ENCODE peak calls at places on chromosomes 3 and 15, in nine cellular contexts. One of them, this sample, is unnamed.

GRCh38 chr3:52402706-52403270 is 42.1 kb downstream of the SEMA3G start:
- DNase-seq in fibroblast of lung: no peak
- DNase-seq in CD8-positive, alpha-beta T cell: no peak
- DNase-seq in cardiac fibroblast: no peak
- DNase-seq in esophagus muscularis mucosa: no peak
- DNase-seq in left lung: no peak
- DNase-seq in HepG2: no peak
- DNase-seq in AG10803: no peak
- DNase-seq in GM23248: no peak
- DNase-seq in this sample: peak

GRCh38 chr3:143536817-143537535 is 311.3 kb downstream of the SLC9A9 start:
- DNase-seq in GM23248: peak
- DNase-seq in AG10803: peak
- DNase-seq in cardiac fibroblast: peak
- DNase-seq in HepG2: no peak
- DNase-seq in esophagus muscularis mucosa: no peak
- DNase-seq in CD8-positive, alpha-beta T cell: no peak
- DNase-seq in fibroblast of lung: peak
- DNase-seq in left lung: no peak
- DNase-seq in this sample: peak

GRCh38 chr15:31499953-31500808 is 173.5 kb downstream of the KLF13 start:
- DNase-seq in cardiac fibroblast: no peak
- DNase-seq in left lung: no peak
- DNase-seq in AG10803: no peak
- DNase-seq in CD8-positive, alpha-beta T cell: no peak
- DNase-seq in fibroblast of lung: no peak
- DNase-seq in HepG2: no peak
- DNase-seq in esophagus muscularis mucosa: peak
- DNase-seq in GM23248: no peak
- DNase-seq in this sample: no peak

GRCh38 chr3:50656417-50657195 is 18.1 kb upstream of the DOCK3 start:
- DNase-seq in esophagus muscularis mucosa: no peak
- DNase-seq in AG10803: no peak
- DNase-seq in GM23248: no peak
- DNase-seq in HepG2: no peak
- DNase-seq in fibroblast of lung: no peak
- DNase-seq in left lung: no peak
- DNase-seq in cardiac fibroblast: no peak
- DNase-seq in CD8-positive, alpha-beta T cell: no peak
- DNase-seq in this sample: no peak

GRCh38 chr3:50205719-50206276 is 727 bp downstream of the SLC38A3 start:
- DNase-seq in AG10803: no peak
- DNase-seq in CD8-positive, alpha-beta T cell: peak
- DNase-seq in GM23248: no peak
- DNase-seq in esophagus muscularis mucosa: no peak
- DNase-seq in fibroblast of lung: no peak
- DNase-seq in left lung: peak
- DNase-seq in HepG2: peak
- DNase-seq in cardiac fibroblast: no peak
- DNase-seq in this sample: peak

GRCh38 chr15:62453979-62454378 is 288.9 kb upstream of the C2CD4B start:
- DNase-seq in cardiac fibroblast: peak
- DNase-seq in left lung: no peak
- DNase-seq in esophagus muscularis mucosa: no peak
- DNase-seq in fibroblast of lung: peak
- DNase-seq in CD8-positive, alpha-beta T cell: no peak
- DNase-seq in GM23248: peak
- DNase-seq in HepG2: no peak
- DNase-seq in AG10803: peak
- DNase-seq in this sample: peak

GRCh38 chr15:86663304-86663703 is 583.6 kb downstream of the AGBL1 start:
- DNase-seq in esophagus muscularis mucosa: no peak
- DNase-seq in left lung: no peak
- DNase-seq in cardiac fibroblast: no peak
- DNase-seq in CD8-positive, alpha-beta T cell: no peak
- DNase-seq in fibroblast of lung: no peak
- DNase-seq in AG10803: no peak
- DNase-seq in GM23248: no peak
- DNase-seq in HepG2: no peak
- DNase-seq in this sample: no peak

GRCh38 chr3:99509224-99509623 is 129.2 kb upstream of the COL8A1 start:
- DNase-seq in left lung: no peak
- DNase-seq in GM23248: peak
- DNase-seq in HepG2: no peak
- DNase-seq in AG10803: peak
- DNase-seq in CD8-positive, alpha-beta T cell: no peak
- DNase-seq in fibroblast of lung: peak
- DNase-seq in cardiac fibroblast: peak
- DNase-seq in esophagus muscularis mucosa: no peak
- DNase-seq in this sample: no peak

GRCh38 chr15:48332642-48333034 is 1.4 kb downstream of the DUT start:
- DNase-seq in GM23248: no peak
- DNase-seq in AG10803: no peak
- DNase-seq in fibroblast of lung: no peak
- DNase-seq in CD8-positive, alpha-beta T cell: no peak
- DNase-seq in HepG2: no peak
- DNase-seq in cardiac fibroblast: no peak
- DNase-seq in esophagus muscularis mucosa: no peak
- DNase-seq in left lung: no peak
- DNase-seq in this sample: peak

GRCh38 chr15:95262866-95263564 is 1031.7 kb downstream of the MCTP2 start:
- DNase-seq in fibroblast of lung: peak
- DNase-seq in AG10803: peak
- DNase-seq in HepG2: no peak
- DNase-seq in GM23248: peak
- DNase-seq in left lung: no peak
- DNase-seq in cardiac fibroblast: peak
- DNase-seq in esophagus muscularis mucosa: no peak
- DNase-seq in CD8-positive, alpha-beta T cell: no peak
- DNase-seq in this sample: no peak

GRCh38 chr3:5122741-5123706 is 932 bp downstream of the ARL8B start:
- DNase-seq in AG10803: peak
- DNase-seq in cardiac fibroblast: peak
- DNase-seq in HepG2: peak
- DNase-seq in fibroblast of lung: peak
- DNase-seq in GM23248: peak
- DNase-seq in left lung: no peak
- DNase-seq in esophagus muscularis mucosa: no peak
- DNase-seq in CD8-positive, alpha-beta T cell: peak
- DNase-seq in this sample: peak

GRCh38 chr3:178385280-178385952 is 150.8 kb upstream of the KCNMB2 start:
- DNase-seq in esophagus muscularis mucosa: no peak
- DNase-seq in left lung: no peak
- DNase-seq in GM23248: peak
- DNase-seq in cardiac fibroblast: peak
- DNase-seq in HepG2: peak
- DNase-seq in CD8-positive, alpha-beta T cell: no peak
- DNase-seq in AG10803: peak
- DNase-seq in fibroblast of lung: peak
- DNase-seq in this sample: no peak

GRCh38 chr3:141427764-141428163 is 59.1 kb upstream of the RASA2 start:
- DNase-seq in HepG2: no peak
- DNase-seq in CD8-positive, alpha-beta T cell: no peak
- DNase-seq in cardiac fibroblast: no peak
- DNase-seq in AG10803: no peak
- DNase-seq in esophagus muscularis mucosa: no peak
- DNase-seq in GM23248: no peak
- DNase-seq in fibroblast of lung: no peak
- DNase-seq in left lung: no peak
- DNase-seq in this sample: no peak

GRCh38 chr3:55203006-55203405 is 275.1 kb upstream of the LRTM1 start:
- DNase-seq in CD8-positive, alpha-beta T cell: no peak
- DNase-seq in AG10803: peak
- DNase-seq in esophagus muscularis mucosa: no peak
- DNase-seq in GM23248: peak
- DNase-seq in cardiac fibroblast: peak
- DNase-seq in fibroblast of lung: peak
- DNase-seq in left lung: no peak
- DNase-seq in HepG2: no peak
- DNase-seq in this sample: no peak

GRCh38 chr3:11703185-11703584 is 59.5 kb upstream of the VGLL4 start:
- DNase-seq in GM23248: no peak
- DNase-seq in left lung: no peak
- DNase-seq in fibroblast of lung: no peak
- DNase-seq in AG10803: no peak
- DNase-seq in CD8-positive, alpha-beta T cell: no peak
- DNase-seq in esophagus muscularis mucosa: no peak
- DNase-seq in cardiac fibroblast: no peak
- DNase-seq in HepG2: no peak
- DNase-seq in this sample: no peak

GRCh38 chr15:54312528-54312927 is 334.3 kb downstream of the UNC13C start:
- DNase-seq in HepG2: no peak
- DNase-seq in cardiac fibroblast: no peak
- DNase-seq in GM23248: no peak
- DNase-seq in left lung: no peak
- DNase-seq in fibroblast of lung: no peak
- DNase-seq in esophagus muscularis mucosa: no peak
- DNase-seq in CD8-positive, alpha-beta T cell: no peak
- DNase-seq in AG10803: no peak
- DNase-seq in this sample: no peak

GRCh38 chr15:62164500-62165028 is 521 bp downstream of the C2CD4B start:
- DNase-seq in AG10803: no peak
- DNase-seq in left lung: peak
- DNase-seq in CD8-positive, alpha-beta T cell: no peak
- DNase-seq in HepG2: no peak
- DNase-seq in fibroblast of lung: no peak
- DNase-seq in esophagus muscularis mucosa: no peak
- DNase-seq in GM23248: peak
- DNase-seq in cardiac fibroblast: peak
- DNase-seq in this sample: peak

GRCh38 chr15:38374024-38374423 is 79.9 kb upstream of the FAM98B start:
- DNase-seq in cardiac fibroblast: no peak
- DNase-seq in HepG2: no peak
- DNase-seq in CD8-positive, alpha-beta T cell: no peak
- DNase-seq in AG10803: no peak
- DNase-seq in left lung: no peak
- DNase-seq in fibroblast of lung: peak
- DNase-seq in esophagus muscularis mucosa: no peak
- DNase-seq in GM23248: no peak
- DNase-seq in this sample: no peak

GRCh38 chr3:151290673-151291072 is 12.3 kb upstream of the P2RY14 start:
- DNase-seq in esophagus muscularis mucosa: no peak
- DNase-seq in fibroblast of lung: peak
- DNase-seq in CD8-positive, alpha-beta T cell: no peak
- DNase-seq in AG10803: peak
- DNase-seq in left lung: no peak
- DNase-seq in GM23248: peak
- DNase-seq in cardiac fibroblast: peak
- DNase-seq in HepG2: no peak
- DNase-seq in this sample: no peak

GRCh38 chr3:194133661-194134230 is 2.2 kb upstream of the HES1 start:
- DNase-seq in fibroblast of lung: no peak
- DNase-seq in GM23248: peak
- DNase-seq in CD8-positive, alpha-beta T cell: no peak
- DNase-seq in left lung: peak
- DNase-seq in cardiac fibroblast: peak
- DNase-seq in HepG2: peak
- DNase-seq in AG10803: peak
- DNase-seq in esophagus muscularis mucosa: no peak
- DNase-seq in this sample: peak

GRCh38 chr15:82298520-82298919 is 35.9 kb downstream of the SAXO2 start:
- DNase-seq in AG10803: no peak
- DNase-seq in GM23248: no peak
- DNase-seq in CD8-positive, alpha-beta T cell: peak
- DNase-seq in HepG2: no peak
- DNase-seq in cardiac fibroblast: no peak
- DNase-seq in fibroblast of lung: no peak
- DNase-seq in left lung: no peak
- DNase-seq in esophagus muscularis mucosa: peak
- DNase-seq in this sample: no peak

GRCh38 chr3:101878589-101878988 is 29.3 kb downstream of the NFKBIZ start:
- DNase-seq in cardiac fibroblast: no peak
- DNase-seq in AG10803: no peak
- DNase-seq in HepG2: no peak
- DNase-seq in esophagus muscularis mucosa: no peak
- DNase-seq in left lung: no peak
- DNase-seq in fibroblast of lung: no peak
- DNase-seq in GM23248: no peak
- DNase-seq in CD8-positive, alpha-beta T cell: no peak
- DNase-seq in this sample: peak

GRCh38 chr3:27985369-27986035 is 255.9 kb upstream of the CMC1 start:
- DNase-seq in left lung: no peak
- DNase-seq in CD8-positive, alpha-beta T cell: no peak
- DNase-seq in cardiac fibroblast: peak
- DNase-seq in HepG2: no peak
- DNase-seq in fibroblast of lung: peak
- DNase-seq in AG10803: peak
- DNase-seq in esophagus muscularis mucosa: no peak
- DNase-seq in GM23248: peak
- DNase-seq in this sample: no peak

GRCh38 chr3:190345027-190345821 is 23.0 kb upstream of the CLDN1 start:
- DNase-seq in HepG2: peak
- DNase-seq in esophagus muscularis mucosa: no peak
- DNase-seq in CD8-positive, alpha-beta T cell: no peak
- DNase-seq in AG10803: peak
- DNase-seq in left lung: no peak
- DNase-seq in fibroblast of lung: peak
- DNase-seq in GM23248: peak
- DNase-seq in cardiac fibroblast: peak
- DNase-seq in this sample: peak
- H3K4me3 ChIP-seq in HepG2: peak
- H3K4me3 ChIP-seq in esophagus muscularis mucosa: no peak
- H3K4me3 ChIP-seq in CD8-positive, alpha-beta T cell: no peak
- H3K4me3 ChIP-seq in AG10803: peak
- H3K4me3 ChIP-seq in left lung: no peak
- H3K4me3 ChIP-seq in fibroblast of lung: no peak
- H3K4me3 ChIP-seq in GM23248: peak
- H3K4me3 ChIP-seq in cardiac fibroblast: no peak
- H3K4me3 ChIP-seq in this sample: peak

GRCh38 chr3:195258449-195259145 is 12.4 kb downstream of the XXYLT1 start:
- DNase-seq in left lung: peak
- DNase-seq in GM23248: no peak
- DNase-seq in CD8-positive, alpha-beta T cell: no peak
- DNase-seq in fibroblast of lung: peak
- DNase-seq in HepG2: peak
- DNase-seq in AG10803: no peak
- DNase-seq in cardiac fibroblast: no peak
- DNase-seq in esophagus muscularis mucosa: peak
- DNase-seq in this sample: peak
- H3K4me3 ChIP-seq in left lung: no peak
- H3K4me3 ChIP-seq in GM23248: peak
- H3K4me3 ChIP-seq in CD8-positive, alpha-beta T cell: no peak
- H3K4me3 ChIP-seq in fibroblast of lung: no peak
- H3K4me3 ChIP-seq in HepG2: peak
- H3K4me3 ChIP-seq in AG10803: no peak
- H3K4me3 ChIP-seq in cardiac fibroblast: no peak
- H3K4me3 ChIP-seq in esophagus muscularis mucosa: peak
- H3K4me3 ChIP-seq in this sample: peak

GRCh38 chr3:170726976-170727661 is 141.2 kb upstream of the SLC7A14 start:
- DNase-seq in fibroblast of lung: peak
- DNase-seq in left lung: no peak
- DNase-seq in GM23248: peak
- DNase-seq in esophagus muscularis mucosa: no peak
- DNase-seq in CD8-positive, alpha-beta T cell: no peak
- DNase-seq in HepG2: no peak
- DNase-seq in cardiac fibroblast: peak
- DNase-seq in AG10803: peak
- DNase-seq in this sample: peak
- H3K4me3 ChIP-seq in fibroblast of lung: peak
- H3K4me3 ChIP-seq in left lung: no peak
- H3K4me3 ChIP-seq in GM23248: peak
- H3K4me3 ChIP-seq in esophagus muscularis mucosa: no peak
- H3K4me3 ChIP-seq in CD8-positive, alpha-beta T cell: no peak
- H3K4me3 ChIP-seq in HepG2: no peak
- H3K4me3 ChIP-seq in cardiac fibroblast: no peak
- H3K4me3 ChIP-seq in AG10803: peak
- H3K4me3 ChIP-seq in this sample: peak

GRCh38 chr15:56245871-56246814 is 2.5 kb upstream of the RFX7 start:
- DNase-seq in esophagus muscularis mucosa: peak
- DNase-seq in GM23248: peak
- DNase-seq in fibroblast of lung: peak
- DNase-seq in HepG2: peak
- DNase-seq in CD8-positive, alpha-beta T cell: peak
- DNase-seq in left lung: peak
- DNase-seq in cardiac fibroblast: peak
- DNase-seq in AG10803: peak
- DNase-seq in this sample: peak
- H3K4me3 ChIP-seq in esophagus muscularis mucosa: peak
- H3K4me3 ChIP-seq in GM23248: peak
- H3K4me3 ChIP-seq in fibroblast of lung: no peak
- H3K4me3 ChIP-seq in HepG2: peak
- H3K4me3 ChIP-seq in CD8-positive, alpha-beta T cell: peak
- H3K4me3 ChIP-seq in left lung: peak
- H3K4me3 ChIP-seq in cardiac fibroblast: peak
- H3K4me3 ChIP-seq in AG10803: peak
- H3K4me3 ChIP-seq in this sample: peak